ENCODE peak calls at places on chromosomes 5 and 9, in six cellular contexts. One of them, this sample, is unnamed.

GRCh38 chr9:114895605-114896004 is 34.8 kb downstream of the TNFSF8 start:
- DNase-seq in IMR-90: peak; percentile 23
- DNase-seq in neuronal stem cell: no peak
- DNase-seq in mesenchymal stem cell: peak; percentile 79
- DNase-seq in H1: no peak
- DNase-seq in trophoblast cell: no peak
- DNase-seq in this sample: no peak

GRCh38 chr5:161094411-161094810 is 242.4 kb upstream of the ATP10B start:
- DNase-seq in IMR-90: peak; percentile 3
- DNase-seq in neuronal stem cell: no peak
- DNase-seq in mesenchymal stem cell: no peak
- DNase-seq in H1: no peak
- DNase-seq in trophoblast cell: no peak
- DNase-seq in this sample: no peak

GRCh38 chr5:138459311-138459710 is 6.0 kb upstream of the EGR1 start:
- DNase-seq in IMR-90: no peak
- DNase-seq in neuronal stem cell: no peak
- DNase-seq in mesenchymal stem cell: peak; percentile 32
- DNase-seq in H1: no peak
- DNase-seq in trophoblast cell: peak; percentile 36
- DNase-seq in this sample: no peak

GRCh38 chr5:52658266-52658665 is 129.4 kb upstream of the ITGA1 start:
- DNase-seq in IMR-90: no peak
- DNase-seq in neuronal stem cell: no peak
- DNase-seq in mesenchymal stem cell: no peak
- DNase-seq in H1: no peak
- DNase-seq in trophoblast cell: no peak
- DNase-seq in this sample: no peak

GRCh38 chr9:16421534-16421933 is 448.9 kb downstream of the BNC2 start:
- DNase-seq in IMR-90: peak; percentile 24
- DNase-seq in neuronal stem cell: no peak
- DNase-seq in mesenchymal stem cell: peak; percentile 40
- DNase-seq in H1: no peak
- DNase-seq in trophoblast cell: peak; percentile 26
- DNase-seq in this sample: peak; percentile 42

GRCh38 chr9:93680445-93681315 is 104.3 kb downstream of the PHF2 start:
- DNase-seq in IMR-90: no peak
- DNase-seq in neuronal stem cell: no peak
- DNase-seq in mesenchymal stem cell: no peak
- DNase-seq in H1: no peak
- DNase-seq in trophoblast cell: no peak
- DNase-seq in this sample: peak; percentile 29

GRCh38 chr5:33828611-33829286 is 63.0 kb downstream of the ADAMTS12 start:
- DNase-seq in IMR-90: no peak
- DNase-seq in neuronal stem cell: no peak
- DNase-seq in mesenchymal stem cell: no peak
- DNase-seq in H1: no peak
- DNase-seq in trophoblast cell: no peak
- DNase-seq in this sample: no peak

GRCh38 chr5:146192571-146193043 is 10.2 kb upstream of the LARS1 start:
- DNase-seq in IMR-90: no peak
- DNase-seq in neuronal stem cell: no peak
- DNase-seq in mesenchymal stem cell: no peak
- DNase-seq in H1: no peak
- DNase-seq in trophoblast cell: no peak
- DNase-seq in this sample: no peak

GRCh38 chr9:124839612-124840299 is 13.5 kb upstream of the WDR38 start:
- DNase-seq in IMR-90: peak; percentile 30
- DNase-seq in neuronal stem cell: no peak
- DNase-seq in mesenchymal stem cell: peak; percentile 35
- DNase-seq in H1: no peak
- DNase-seq in trophoblast cell: no peak
- DNase-seq in this sample: peak; percentile 79

GRCh38 chr5:78738693-78739300 is 90.2 kb upstream of the LHFPL2 start:
- DNase-seq in IMR-90: no peak
- DNase-seq in neuronal stem cell: no peak
- DNase-seq in mesenchymal stem cell: no peak
- DNase-seq in H1: no peak
- DNase-seq in trophoblast cell: no peak
- DNase-seq in this sample: no peak

GRCh38 chr5:135085133-135085935 is 51.3 kb upstream of the PITX1 start:
- DNase-seq in IMR-90: peak; percentile 23
- DNase-seq in neuronal stem cell: no peak
- DNase-seq in mesenchymal stem cell: no peak
- DNase-seq in H1: no peak
- DNase-seq in trophoblast cell: peak; percentile 45
- DNase-seq in this sample: no peak

GRCh38 chr9:89445135-89445797 is 52.6 kb downstream of the SEMA4D start:
- DNase-seq in IMR-90: no peak
- DNase-seq in neuronal stem cell: no peak
- DNase-seq in mesenchymal stem cell: no peak
- DNase-seq in H1: no peak
- DNase-seq in trophoblast cell: no peak
- DNase-seq in this sample: no peak

GRCh38 chr9:80503692-80504400 is 932.1 kb downstream of the TLE4 start:
- DNase-seq in IMR-90: peak; percentile 6
- DNase-seq in neuronal stem cell: no peak
- DNase-seq in mesenchymal stem cell: peak; percentile 15
- DNase-seq in H1: no peak
- DNase-seq in trophoblast cell: no peak
- DNase-seq in this sample: no peak

GRCh38 chr5:94391996-94392395 is 226.4 kb downstream of the KIAA0825 start:
- DNase-seq in IMR-90: no peak
- DNase-seq in neuronal stem cell: no peak
- DNase-seq in mesenchymal stem cell: no peak
- DNase-seq in H1: no peak
- DNase-seq in trophoblast cell: no peak
- DNase-seq in this sample: no peak
- H3K14ac ChIP-seq in IMR-90: no peak overlapping the region
- H3K14ac ChIP-seq in neuronal stem cell: no peak overlapping the region
- H3K14ac ChIP-seq in mesenchymal stem cell: no peak overlapping the region
- H3K14ac ChIP-seq in H1: no peak overlapping the region
- H3K14ac ChIP-seq in trophoblast cell: no peak overlapping the region
- H3K14ac ChIP-seq in this sample: no peak overlapping the region

DNA sequence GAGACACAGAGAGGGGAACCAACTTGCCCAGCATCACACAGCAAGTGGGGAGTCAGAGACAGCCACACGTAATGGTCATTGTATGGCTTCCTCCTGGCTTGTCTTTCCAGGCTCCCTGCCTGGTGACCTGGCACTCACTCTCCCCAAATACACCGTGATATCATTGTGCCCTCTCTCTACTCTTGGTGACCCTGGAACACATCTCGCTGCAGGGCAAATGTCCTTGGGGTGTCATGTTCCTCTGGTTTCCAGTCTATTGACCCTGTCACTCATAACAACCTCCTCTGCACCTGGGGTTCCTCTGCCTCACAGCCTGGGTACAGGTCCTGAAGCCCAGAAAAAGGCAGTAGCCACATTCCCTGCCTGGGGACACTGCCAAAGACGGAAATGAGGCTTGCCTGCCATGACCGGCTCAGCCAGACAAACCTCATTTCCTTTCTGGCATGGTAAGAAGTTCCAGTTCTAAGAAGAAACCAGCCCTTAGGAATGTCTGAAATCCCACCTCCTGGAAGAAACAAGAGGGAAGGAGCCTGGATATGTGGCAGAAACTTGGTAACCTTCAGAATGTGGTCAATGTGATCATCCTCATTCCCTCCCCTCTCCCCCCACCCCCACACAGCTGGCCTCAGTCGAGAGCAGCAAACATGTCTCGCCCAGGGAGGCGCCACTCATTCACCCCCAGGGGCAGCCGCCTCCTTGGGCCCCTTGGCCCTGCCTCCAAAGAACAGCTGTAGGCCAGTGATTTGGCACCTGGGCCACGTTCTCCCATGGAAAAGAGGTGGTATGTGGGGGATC is 30.6 kb upstream of the SMU1 start:
- DNase-seq in IMR-90: peak; percentile 89
- DNase-seq in neuronal stem cell: no peak
- DNase-seq in mesenchymal stem cell: peak; percentile 47
- DNase-seq in H1: no peak
- DNase-seq in trophoblast cell: peak; percentile 91
- DNase-seq in this sample: peak; percentile 44
- H3K18ac ChIP-seq in IMR-90: peak overlapping the region; percentile 82
- H3K18ac ChIP-seq in neuronal stem cell: peak overlapping the region; percentile 40
- H3K18ac ChIP-seq in mesenchymal stem cell: peak overlapping the region; percentile 7
- H3K18ac ChIP-seq in H1: peak overlapping the region; percentile 57
- H3K18ac ChIP-seq in trophoblast cell: peak overlapping the region; percentile 92
- H3K18ac ChIP-seq in this sample: no peak overlapping the region

DNA sequence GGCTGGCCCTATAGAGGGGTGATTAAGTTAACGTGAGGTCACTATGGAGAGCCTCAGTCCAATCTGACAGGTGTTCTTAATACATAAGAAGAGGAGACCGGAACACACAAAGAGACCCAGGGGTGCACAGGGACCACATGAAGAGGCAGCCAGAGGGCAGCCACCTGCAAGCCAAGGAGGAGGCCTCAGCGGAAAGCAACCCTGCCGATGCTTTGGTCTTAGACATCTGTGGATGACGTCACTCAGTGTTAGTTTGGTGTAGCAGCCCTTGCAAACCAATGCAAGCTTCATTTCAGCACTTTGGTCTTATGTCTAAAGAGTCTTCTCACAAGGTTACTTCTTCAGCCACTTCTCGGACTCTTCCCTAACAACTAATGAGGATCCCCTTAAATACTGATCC is 47.6 kb upstream of the GRHPR start:
- DNase-seq in IMR-90: no peak
- DNase-seq in neuronal stem cell: no peak
- DNase-seq in mesenchymal stem cell: no peak
- DNase-seq in H1: no peak
- DNase-seq in trophoblast cell: no peak
- DNase-seq in this sample: no peak
- H3K9ac ChIP-seq in IMR-90: no peak overlapping the region
- H3K9ac ChIP-seq in neuronal stem cell: no peak overlapping the region
- H3K9ac ChIP-seq in mesenchymal stem cell: no peak overlapping the region
- H3K9ac ChIP-seq in H1: no peak overlapping the region
- H3K9ac ChIP-seq in trophoblast cell: no peak overlapping the region
- H3K9ac ChIP-seq in this sample: no peak overlapping the region

DNA sequence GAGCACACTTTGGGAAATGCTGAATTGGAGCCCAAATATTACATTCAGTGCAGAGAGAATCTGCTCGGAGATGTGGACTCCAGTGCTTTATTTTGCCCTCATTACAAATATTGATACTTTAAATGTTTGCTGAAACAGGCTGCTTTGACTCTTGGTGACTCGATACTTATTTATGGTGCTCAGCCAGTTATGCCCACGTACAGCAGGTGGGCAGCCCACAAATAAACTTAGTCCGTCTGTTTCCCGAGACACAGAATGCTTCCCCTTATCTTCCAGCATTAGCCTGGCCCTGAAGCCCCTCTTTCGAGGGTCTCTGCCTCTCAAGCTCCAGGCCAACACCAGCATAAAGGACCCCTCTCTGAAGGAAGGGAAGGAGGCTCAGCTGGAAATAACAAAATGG is 158.7 kb downstream of the SMARCA2 start:
- DNase-seq in IMR-90: no peak
- DNase-seq in neuronal stem cell: no peak
- DNase-seq in mesenchymal stem cell: no peak
- DNase-seq in H1: no peak
- DNase-seq in trophoblast cell: no peak
- DNase-seq in this sample: no peak
- H3K14ac ChIP-seq in IMR-90: no peak overlapping the region
- H3K14ac ChIP-seq in neuronal stem cell: no peak overlapping the region
- H3K14ac ChIP-seq in mesenchymal stem cell: no peak overlapping the region
- H3K14ac ChIP-seq in H1: no peak overlapping the region
- H3K14ac ChIP-seq in trophoblast cell: no peak overlapping the region
- H3K14ac ChIP-seq in this sample: no peak overlapping the region

DNA sequence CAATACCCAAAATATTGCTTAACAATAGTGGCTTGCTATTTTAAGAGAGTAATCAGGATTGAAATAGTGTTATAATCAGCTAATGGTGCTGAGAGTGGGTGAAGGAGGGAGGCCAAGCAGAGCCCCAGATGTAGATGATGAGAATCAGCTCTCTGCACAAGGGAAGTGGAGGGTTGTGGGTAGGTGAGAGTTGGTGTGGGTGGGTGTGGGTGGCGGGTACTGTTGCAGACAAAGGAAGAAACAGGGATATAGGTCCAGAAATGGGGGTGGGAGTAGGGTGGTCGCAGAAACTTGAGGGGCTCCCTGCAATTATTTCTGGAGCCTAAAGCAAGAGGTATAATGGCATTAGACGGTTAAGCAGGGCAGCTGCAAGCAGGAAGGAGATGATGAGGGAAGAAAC is 7.4 kb upstream of the ADCY2 start:
- DNase-seq in IMR-90: no peak
- DNase-seq in neuronal stem cell: no peak
- DNase-seq in mesenchymal stem cell: no peak
- DNase-seq in H1: no peak
- DNase-seq in trophoblast cell: no peak
- DNase-seq in this sample: no peak
- H3K18ac ChIP-seq in IMR-90: no peak overlapping the region
- H3K18ac ChIP-seq in neuronal stem cell: no peak overlapping the region
- H3K18ac ChIP-seq in mesenchymal stem cell: no peak overlapping the region
- H3K18ac ChIP-seq in H1: no peak overlapping the region
- H3K18ac ChIP-seq in trophoblast cell: no peak overlapping the region
- H3K18ac ChIP-seq in this sample: no peak overlapping the region

DNA sequence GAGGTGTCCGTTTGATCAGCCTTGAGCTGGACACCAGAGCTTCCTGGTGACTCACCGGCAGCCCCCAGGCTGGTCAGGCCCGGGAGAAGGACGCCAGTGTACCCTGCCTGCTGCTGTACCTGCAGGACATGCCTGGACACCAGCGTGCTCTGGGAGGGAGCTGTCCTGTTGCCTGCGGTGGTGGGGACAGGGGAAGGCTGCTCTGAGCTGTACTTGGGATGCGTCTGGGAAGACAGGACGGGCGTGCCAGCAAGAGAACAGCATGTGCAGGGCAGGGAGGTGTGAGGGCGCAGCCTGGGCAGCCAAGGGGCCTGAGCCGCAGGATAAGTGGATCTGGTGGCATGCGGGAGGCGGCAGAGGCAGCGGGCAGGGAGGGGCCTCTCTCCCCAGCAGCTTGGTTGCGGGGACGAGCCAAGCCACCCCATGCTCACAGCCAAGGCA is 32.8 kb upstream of the TTLL11 start:
- DNase-seq in IMR-90: peak; percentile 12
- DNase-seq in neuronal stem cell: no peak
- DNase-seq in mesenchymal stem cell: peak; percentile 38
- DNase-seq in H1: no peak
- DNase-seq in trophoblast cell: peak; percentile 79
- DNase-seq in this sample: peak; percentile 70
- H3K9ac ChIP-seq in IMR-90: no peak overlapping the region
- H3K9ac ChIP-seq in neuronal stem cell: peak overlapping the region; percentile 73
- H3K9ac ChIP-seq in mesenchymal stem cell: peak overlapping the region; percentile 78
- H3K9ac ChIP-seq in H1: no peak overlapping the region
- H3K9ac ChIP-seq in trophoblast cell: no peak overlapping the region
- H3K9ac ChIP-seq in this sample: no peak overlapping the region

DNA sequence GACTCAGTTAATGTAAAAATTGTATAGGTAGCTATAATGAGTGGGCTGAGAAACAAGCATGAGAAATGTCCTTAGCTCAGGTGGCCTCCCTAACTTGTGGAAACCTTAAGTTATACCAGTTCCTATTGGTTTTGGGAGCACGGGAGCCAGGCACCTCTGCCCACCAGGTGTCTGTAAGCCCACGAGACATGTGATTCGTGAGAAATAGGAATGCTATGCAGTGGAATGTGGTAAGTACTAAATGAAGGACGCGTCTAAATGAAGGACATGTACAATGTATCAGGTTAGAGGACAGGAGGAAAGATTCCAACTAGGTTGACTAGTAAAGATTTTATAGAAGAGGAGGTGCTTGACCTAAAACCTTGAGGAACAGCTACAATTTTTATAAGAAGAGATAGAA is 46.0 kb upstream of the F2RL2 start:
- DNase-seq in IMR-90: peak; percentile 12
- DNase-seq in neuronal stem cell: no peak
- DNase-seq in mesenchymal stem cell: no peak
- DNase-seq in H1: no peak
- DNase-seq in trophoblast cell: peak; percentile 55
- DNase-seq in this sample: no peak
- H3K14ac ChIP-seq in IMR-90: peak overlapping the region; percentile 81
- H3K14ac ChIP-seq in neuronal stem cell: no peak overlapping the region
- H3K14ac ChIP-seq in mesenchymal stem cell: no peak overlapping the region
- H3K14ac ChIP-seq in H1: no peak overlapping the region
- H3K14ac ChIP-seq in trophoblast cell: no peak overlapping the region
- H3K14ac ChIP-seq in this sample: no peak overlapping the region

This sample was measured in H9.